ENCODE peak calls at places on chromosomes 16 and 17, in four cellular contexts. I, W, C and E are unnamed samples.

GRCh38 chr17:75252039-75252816 is 9.2 kb downstream of the GGA3 start:
- DNase-seq in I (no peak), W (no peak), C (no peak), E (no peak)

GRCh38 chr17:33012522-33013033 is 20.9 kb downstream of the SPACA3 start:
- DNase-seq in I (no peak), W (no peak), C (peak), E (no peak)

GRCh38 chr16:11689031-11689840 is 21.0 kb downstream of the SNN start:
- DNase-seq in I (peak), W (no peak), C (no peak), E (no peak)

GRCh38 chr17:21525464-21526130 is 149.4 kb downstream of the KCNJ12 start:
- DNase-seq in I (no peak), W (no peak), C (no peak), E (no peak)

GRCh38 chr16:20181386-20181785 is 107.7 kb upstream of the GPR139 start:
- DNase-seq in I (no peak), W (no peak), C (no peak), E (no peak)

GRCh38 chr17:40326014-40326831 is 17.2 kb downstream of the RARA start:
- DNase-seq in I (peak), W (no peak), C (no peak), E (no peak)

GRCh38 chr16:86635926-86636325 is 57.6 kb downstream of the FOXL1 start:
- DNase-seq in I (no peak), W (no peak), C (no peak), E (no peak)

GRCh38 chr16:19003935-19004334 is 20.2 kb downstream of the TMC7 start:
- DNase-seq in I (no peak), W (no peak), C (no peak), E (no peak)

GRCh38 chr16:67936876-67937605 is 391 bp upstream of the PSMB10 start:
- DNase-seq in I (peak), W (peak), C (no peak), E (no peak)

GRCh38 chr17:62663304-62663703 is 35.8 kb downstream of the MRC2 start:
- DNase-seq in I (no peak), W (no peak), C (no peak), E (no peak)

GRCh38 chr17:1032391-1032790 is 35.5 kb downstream of the TIMM22 start:
- DNase-seq in I (no peak), W (no peak), C (no peak), E (no peak)

GRCh38 chr17:1031711-1032110 is 34.8 kb downstream of the TIMM22 start:
- DNase-seq in I (no peak), W (no peak), C (no peak), E (peak)

GRCh38 chr17:1029196-1029911 is 32.4 kb downstream of the TIMM22 start:
- DNase-seq in I (no peak), W (no peak), C (peak), E (peak)

GRCh38 chr17:1030684-1031557 is 34.0 kb downstream of the TIMM22 start:
- DNase-seq in I (no peak), W (no peak), C (no peak), E (no peak)

DNA sequence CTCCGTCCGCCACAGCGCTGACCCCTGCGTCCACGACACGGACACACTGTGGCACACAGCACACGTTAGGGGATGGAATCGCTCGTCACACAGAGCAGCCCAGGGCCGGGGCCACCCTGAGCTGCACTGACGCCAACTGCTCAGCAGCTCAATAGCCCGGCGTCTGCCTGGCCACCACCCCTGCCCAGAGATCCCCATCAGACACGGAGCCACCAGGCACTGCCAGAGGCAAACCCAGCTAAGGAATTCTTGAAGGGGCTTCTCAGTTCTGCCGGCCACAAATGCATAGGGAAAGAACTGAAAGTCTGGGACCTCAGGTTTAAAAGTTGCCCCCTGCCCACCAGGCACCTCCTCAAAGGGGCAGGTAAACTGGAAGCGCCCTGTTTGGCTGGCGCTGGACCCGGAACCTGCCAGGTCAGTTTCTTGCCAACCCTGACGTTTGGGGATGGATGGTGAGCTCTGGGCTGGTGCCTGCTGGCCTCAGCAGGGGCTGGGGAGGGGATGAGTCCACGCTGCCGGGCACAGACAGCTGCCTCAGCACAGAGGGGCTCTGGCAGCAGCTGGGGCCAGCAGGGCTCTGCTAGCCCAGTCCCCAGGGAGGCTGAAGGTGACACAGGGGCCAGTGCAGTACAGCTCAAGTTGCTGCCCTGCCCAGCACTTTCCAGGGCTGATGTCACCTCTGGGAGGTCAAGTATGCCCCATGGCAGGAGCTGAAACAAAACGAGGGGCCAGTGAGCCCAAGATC is 33.2 kb downstream of the TIMM22 start:
- DNase-seq in I (no peak), W (no peak), C (no peak), E (no peak)
- H3K27ac ChIP-seq in I (peak), W (peak), C (no peak), E (peak)

GRCh38 chr17:49046912-49047311 is 49.7 kb downstream of the IGF2BP1 start:
- DNase-seq in I (no peak), W (no peak), C (no peak), E (no peak)

GRCh38 chr17:49049265-49049664 is 52.1 kb downstream of the IGF2BP1 start:
- DNase-seq in I (no peak), W (no peak), C (no peak), E (no peak)

GRCh38 chr17:49053171-49053829 is 56.1 kb downstream of the IGF2BP1 start:
- DNase-seq in I (no peak), W (no peak), C (no peak), E (no peak)

GRCh38 chr17:49051269-49051668 is 54.1 kb downstream of the IGF2BP1 start:
- DNase-seq in I (no peak), W (no peak), C (no peak), E (no peak)

GRCh38 chr17:49050611-49051010 is 53.4 kb downstream of the IGF2BP1 start:
- DNase-seq in I (no peak), W (no peak), C (no peak), E (no peak)
- TF ChIP-seq POLR2A in I (no peak), W (no peak), C (no peak), E (no peak)

DNA sequence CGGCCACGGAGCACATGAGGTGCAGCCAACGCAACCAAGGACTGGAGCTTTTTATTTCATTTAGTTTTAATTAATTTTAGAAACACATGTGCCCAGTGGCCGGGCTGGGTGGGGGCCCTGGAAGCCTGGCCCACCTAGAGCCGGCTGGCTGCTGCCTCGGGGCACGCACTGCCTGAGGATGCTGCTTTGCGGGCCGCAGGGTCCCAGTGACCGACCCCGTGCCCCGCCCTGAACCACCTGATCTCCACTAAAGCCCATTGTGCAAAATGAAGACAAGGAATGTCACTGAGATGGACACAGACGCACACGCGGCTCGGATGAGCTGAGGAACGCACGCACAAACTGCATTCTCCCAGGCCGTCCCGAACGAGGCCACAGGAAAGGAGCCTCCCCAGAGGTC is 39.6 kb downstream of the LMF1 start:
- DNase-seq in I (no peak), W (no peak), C (no peak), E (no peak)
- H3K27ac ChIP-seq in I (no peak), W (no peak), C (no peak), E (no peak)

GRCh38 chr17:51371732-51372151 is 111.4 kb downstream of the UTP18 start:
- DNase-seq in I (no peak), W (no peak), C (peak), E (no peak)

GRCh38 chr17:51372345-51373004 is 112.1 kb downstream of the UTP18 start:
- DNase-seq in I (peak), W (no peak), C (peak), E (peak)

GRCh38 chr17:51365090-51365489 is 104.7 kb downstream of the UTP18 start:
- DNase-seq in I (no peak), W (no peak), C (no peak), E (no peak)

GRCh38 chr17:51362818-51363598 is 102.7 kb downstream of the UTP18 start:
- DNase-seq in I (no peak), W (no peak), C (no peak), E (no peak)

GRCh38 chr17:51366866-51367265 is 106.5 kb downstream of the UTP18 start:
- DNase-seq in I (no peak), W (no peak), C (no peak), E (no peak)
- TF ChIP-seq POLR2A in I (no peak), W (no peak), C (no peak), E (no peak)